ENCODE peak calls at places on chromosomes 2 and 18, in nine cellular contexts. Q is CD4-positive, alpha-beta T cell; S is neural crest cell; M is vagina; G is mucosa of descending colon; H is upper lobe of right lung; C is astrocyte of the cerebellum; E is right cardiac atrium; L is mesendoderm. V is an unnamed sample.

GRCh38 chr2:159454185-159454584 is 162.2 kb downstream of the BAZ2B start:
- DNase-seq in Q (no peak), S (no peak), M (no peak), G (no peak), H (no peak), C (no peak), E (no peak), L (no peak), V (no peak)

GRCh38 chr2:98751748-98752147 is 20.8 kb upstream of the MGAT4A start:
- DNase-seq in Q (no peak), S (no peak), M (no peak), G (no peak), H (no peak), C (no peak), E (no peak), L (no peak), V (no peak)

GRCh38 chr2:102336502-102336945 is 19.1 kb upstream of the IL18R1 start:
- DNase-seq in Q (no peak), S (no peak), M (no peak), G (no peak), H (no peak), C (no peak), E (peak; percentile 53), L (no peak), V (no peak)

GRCh38 chr2:224671731-224672130 is 44.4 kb downstream of the CCDC195 start:
- DNase-seq in Q (no peak), S (no peak), M (no peak), G (no peak), H (no peak), C (no peak), E (no peak), L (no peak), V (no peak)

GRCh38 chr2:210195066-210195852 is 24.1 kb upstream of the KANSL1L start:
- DNase-seq in Q (no peak), S (no peak), M (no peak), G (peak; percentile 27), H (no peak), C (peak; percentile 41), E (no peak), L (peak; percentile 34), V (peak; percentile 50)

GRCh38 chr2:144014108-144014507 is 505.8 kb downstream of the ZEB2 start:
- DNase-seq in Q (no peak), S (no peak), M (no peak), G (no peak), H (no peak), C (no peak), E (peak; percentile 37), L (no peak), V (no peak)

GRCh38 chr2:26457695-26458364 is 20.1 kb downstream of the OTOF start:
- DNase-seq in Q (no peak), S (no peak), M (no peak), G (no peak), H (no peak), C (no peak), E (peak; percentile 23), L (no peak), V (no peak)

GRCh38 chr2:118992740-118993391 is 50.9 kb downstream of the MARCO start:
- DNase-seq in Q (peak; percentile 12), S (no peak), M (no peak), G (no peak), H (peak; percentile 20), C (no peak), E (peak; percentile 16), L (no peak), V (no peak)

GRCh38 chr2:180728928-180729559 is 251.4 kb upstream of the UBE2E3 start:
- DNase-seq in Q (no peak), S (no peak), M (no peak), G (no peak), H (no peak), C (peak; percentile 88), E (no peak), L (no peak), V (no peak)

GRCh38 chr18:49435170-49435569 is 25.3 kb downstream of the DYM start:
- DNase-seq in Q (no peak), S (no peak), M (no peak), G (no peak), H (no peak), C (no peak), E (no peak), L (no peak), V (no peak)

GRCh38 chr18:40431071-40431998 is 1523.7 kb upstream of the PIK3C3 start:
- DNase-seq in Q (no peak), S (no peak), M (no peak), G (no peak), H (no peak), C (no peak), E (no peak), L (no peak), V (no peak)

GRCh38 chr2:45343618-45344017 is 267.4 kb downstream of the SRBD1 start:
- DNase-seq in Q (no peak), S (no peak), M (peak; percentile 69), G (no peak), H (no peak), C (no peak), E (no peak), L (peak; percentile 17), V (no peak)

GRCh38 chr2:201129044-201129505 is 13.1 kb downstream of the CFLAR start:
- DNase-seq in Q (no peak), S (no peak), M (no peak), G (peak; percentile 80), H (no peak), C (peak; percentile 37), E (no peak), L (no peak), V (no peak)

GRCh38 chr2:32945286-32945685 is 1.5 kb upstream of the LTBP1 start:
- DNase-seq in Q (no peak), S (no peak), M (peak; percentile 71), G (no peak), H (no peak), C (no peak), E (no peak), L (no peak), V (no peak)

GRCh38 chr2:10124538-10125045 is 2.1 kb downstream of the RRM2 start:
- DNase-seq in Q (no peak), S (peak; percentile 52), M (no peak), G (peak; percentile 84), H (no peak), C (peak; percentile 59), E (no peak), L (peak; percentile 82), V (peak; percentile 76)

GRCh38 chr2:238136820-238137537 is 1.5 kb upstream of the KLHL30 start:
- DNase-seq in Q (no peak), S (no peak), M (no peak), G (no peak), H (peak; percentile 81), C (no peak), E (peak; percentile 87), L (no peak), V (no peak)

GRCh38 chr2:11203480-11203879 is 48.2 kb downstream of the SLC66A3 start:
- DNase-seq in Q (no peak), S (no peak), M (no peak), G (no peak), H (no peak), C (no peak), E (no peak), L (no peak), V (no peak)

GRCh38 chr2:228901531-228901930 is 369.6 kb downstream of the PID1 start:
- DNase-seq in Q (no peak), S (no peak), M (no peak), G (no peak), H (no peak), C (no peak), E (no peak), L (no peak), V (no peak)

GRCh38 chr2:101474752-101475384 is at the start of gene RFX8:
- DNase-seq in Q (peak; percentile 33), S (no peak), M (no peak), G (peak; percentile 4), H (no peak), C (peak; percentile 56), E (peak; percentile 55), L (peak; percentile 15), V (no peak)

V was measured in T47D.